ENCODE peak calls at places on chromosomes 13 and 19, in seven cellular contexts. U is neural progenitor cell, K is transverse colon, Z is A673, D is choroid plexus epithelial cell, A is right atrium auricular region, O is lower lobe of right lung. Q is an unnamed sample.
A peak's percentile ranks its signal among the peaks of the same experiment; 100 is the strongest.

GRCh38 chr19:49119411-49120324 is at the start of gene PPFIA3:
- DNase-seq in D (peak; percentile 69), O (peak; percentile 75), A (peak; percentile 71), U (peak; percentile 93), K (peak; percentile 65), Z (peak; percentile 42), Q (peak; percentile 55)

GRCh38 chr19:54271106-54271505 is 9.8 kb downstream of the LILRB2 start:
- DNase-seq in O (peak; percentile 62), D (no peak), Z (no peak), K (peak; percentile 27), U (no peak), A (peak; percentile 64), Q (no peak)

GRCh38 chr13:90824027-90824426 is 523.5 kb upstream of the MIR17HG start:
- DNase-seq in K (no peak), Z (no peak), O (no peak), U (no peak), D (no peak), A (no peak), Q (no peak)

GRCh38 chr13:72839831-72840426 is 58.0 kb downstream of the PIBF1 start:
- DNase-seq in O (no peak), U (peak; percentile 63), Z (peak; percentile 43), A (no peak), D (peak; percentile 69), K (peak; percentile 79), Q (peak; percentile 80)

GRCh38 chr13:77386880-77387606 is 60.1 kb upstream of the MYCBP2 start:
- DNase-seq in U (no peak), K (no peak), A (no peak), Z (no peak), D (peak; percentile 64), O (no peak), Q (peak; percentile 57)

GRCh38 chr13:31114641-31115040 is 47.1 kb downstream of the HSPH1 start:
- DNase-seq in O (no peak), D (no peak), U (no peak), A (no peak), Z (no peak), K (no peak), Q (no peak)

GRCh38 chr19:35267818-35268545 is 780 bp upstream of the USF2 start:
- DNase-seq in U (peak; percentile 89), O (peak; percentile 88), K (peak; percentile 81), D (peak; percentile 68), Z (peak; percentile 84), A (peak; percentile 70), Q (peak; percentile 67)

GRCh38 chr13:49443689-49444516 is at the start of the genes CAB39L and SETDB2:
- DNase-seq in D (peak; percentile 100), U (peak; percentile 99), A (peak; percentile 99), K (peak; percentile 99), O (peak; percentile 100), Z (peak; percentile 99), Q (peak; percentile 99)

GRCh38 chr19:13823256-13823655 is 28.0 kb downstream of the ZSWIM4 start:
- DNase-seq in Z (no peak), A (no peak), D (no peak), K (no peak), O (no peak), U (no peak), Q (no peak)

GRCh38 chr19:45406165-45406956 is at the start of gene POLR1G:
- DNase-seq in O (peak; percentile 82), Z (peak; percentile 92), D (peak; percentile 88), U (peak; percentile 88), K (peak; percentile 84), A (peak; percentile 79), Q (peak; percentile 94)

GRCh38 chr19:35085947-35086346 is 29.7 kb upstream of the FXYD3 start:
- DNase-seq in D (no peak), U (no peak), O (no peak), A (no peak), K (no peak), Z (no peak), Q (no peak)

GRCh38 chr13:72561791-72562190 is 165.6 kb downstream of the MZT1 start:
- DNase-seq in A (no peak), K (no peak), D (no peak), Z (no peak), O (no peak), U (no peak), Q (no peak)

GRCh38 chr19:7293795-7294570 is at the start of gene INSR:
- DNase-seq in D (peak; percentile 91), K (peak; percentile 93), O (peak; percentile 90), U (peak; percentile 93), A (peak; percentile 81), Z (peak; percentile 93), Q (peak; percentile 91)

GRCh38 chr13:42728507-42729180 is 52.7 kb upstream of the FAM216B start:
- DNase-seq in U (no peak), Z (no peak), K (no peak), D (peak; percentile 92), O (no peak), A (no peak), Q (peak; percentile 70)

GRCh38 chr19:1823539-1824251 is 11.6 kb upstream of the ATP8B3 start:
- DNase-seq in A (no peak), D (no peak), Z (no peak), K (no peak), U (no peak), O (no peak), Q (no peak)

GRCh38 chr13:87274209-87274819 is 396.9 kb upstream of the SLITRK5 start:
- DNase-seq in D (peak; percentile 80), A (no peak), K (peak; percentile 17), Z (peak; percentile 60), O (no peak), U (peak; percentile 78), Q (peak; percentile 79)

GRCh38 chr13:110070511-110071120 is 236.3 kb downstream of the COL4A1 start:
- DNase-seq in O (no peak), Z (no peak), A (no peak), K (no peak), D (peak; percentile 90), U (no peak), Q (peak; percentile 78)

GRCh38 chr13:81318231-81319019 is 977.5 kb upstream of the SPRY2 start:
- DNase-seq in Z (no peak), A (no peak), K (no peak), O (no peak), D (no peak), U (no peak), Q (no peak)

GRCh38 chr13:51588406-51588949 is 4.2 kb downstream of the WDFY2 start:
- DNase-seq in Z (no peak), O (no peak), K (no peak), U (peak; percentile 8), D (no peak), A (no peak), Q (no peak)

GRCh38 chr13:51589793-51590192 is 5.5 kb downstream of the WDFY2 start:
- DNase-seq in K (no peak), U (no peak), A (no peak), Z (no peak), O (no peak), D (no peak), Q (no peak)

GRCh38 chr13:51594432-51594831 is 10.2 kb downstream of the WDFY2 start:
- DNase-seq in O (no peak), Z (no peak), U (no peak), A (no peak), D (no peak), K (no peak), Q (no peak)

GRCh38 chr13:51590231-51590630 is 6.0 kb downstream of the WDFY2 start:
- DNase-seq in A (no peak), U (no peak), Z (no peak), O (no peak), K (no peak), D (no peak), Q (no peak)

DNA sequence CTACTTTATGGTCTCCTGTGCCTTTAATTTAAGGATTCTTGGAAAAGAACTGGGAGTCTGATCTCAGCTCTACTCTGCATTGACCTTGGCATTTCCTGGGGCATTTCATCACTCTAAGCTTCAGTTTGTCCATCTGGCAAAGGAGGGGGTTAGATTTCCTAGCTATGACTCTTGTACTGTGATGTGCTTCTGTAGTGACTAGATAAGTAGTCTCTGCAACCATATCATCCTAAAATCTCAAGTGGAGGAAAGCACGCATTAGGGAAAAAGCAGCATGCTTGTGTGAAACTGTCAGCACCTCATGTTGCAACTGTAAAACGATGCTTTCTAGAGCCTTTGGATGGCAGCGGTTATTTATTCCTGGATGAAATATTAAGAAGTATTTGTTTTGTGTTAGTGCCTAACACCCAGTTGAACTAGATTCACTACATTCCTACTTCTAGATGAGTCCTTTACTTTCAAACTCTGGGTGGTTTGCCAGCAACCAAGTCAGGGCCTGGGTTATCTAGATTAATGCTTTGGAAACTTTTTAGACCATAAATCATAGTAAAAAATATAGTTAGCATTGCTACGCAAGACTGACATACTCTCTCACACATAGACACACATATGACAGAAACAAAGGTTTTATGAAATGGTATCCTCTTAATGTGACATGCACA is 6.8 kb downstream of the WDFY2 start:
- DNase-seq in A (no peak), U (no peak), Z (peak; percentile 70), K (no peak), D (peak; percentile 92), O (no peak), Q (peak; percentile 91)
- TF ChIP-seq CTCF in A (no peak), U (no peak), Z (no peak), K (no peak), D (no peak), O (no peak), Q (no peak)

DNA sequence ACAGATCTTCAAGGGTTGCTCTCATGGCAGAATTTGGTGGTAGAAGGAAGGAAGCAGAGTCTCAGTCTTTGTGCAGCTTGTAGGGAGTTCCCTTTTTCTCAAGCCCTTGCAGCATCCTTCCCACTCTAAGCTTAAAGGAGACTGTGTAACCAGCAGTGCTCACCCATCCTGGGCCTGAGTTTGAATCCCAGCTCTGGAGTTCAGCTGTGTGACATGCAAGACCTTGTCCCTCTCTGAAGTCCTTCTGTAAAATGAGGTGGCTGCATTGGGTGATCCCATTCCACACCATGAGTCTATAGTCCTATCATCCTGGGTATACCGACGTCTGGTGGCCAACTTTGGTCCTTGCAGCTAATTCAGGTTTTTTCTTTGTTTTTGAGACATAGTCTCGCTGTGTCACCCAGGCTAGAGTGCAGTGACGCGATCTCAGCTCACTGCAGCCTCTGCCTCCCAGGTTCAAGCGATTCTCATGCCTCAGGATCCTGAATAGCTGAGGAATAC is 9.8 kb downstream of the SIGLEC10 start:
- DNase-seq in A (no peak), K (peak; percentile 37), D (peak; percentile 54), O (no peak), Z (no peak), U (peak; percentile 68), Q (peak; percentile 26)
- TF ChIP-seq CTCF in A (no peak), K (peak; percentile 51), D (peak; percentile 68), O (peak; percentile 36), Z (peak; percentile 46), U (peak; percentile 63), Q (no peak)

GRCh38 chr19:31314849-31315620 is 34.2 kb downstream of the TSHZ3 start:
- DNase-seq in O (no peak), U (peak; percentile 56), A (no peak), Z (no peak), K (no peak), D (peak; percentile 34), Q (no peak)
- TF ChIP-seq CTCF in O (no peak), U (peak; percentile 53), A (no peak), Z (no peak), K (no peak), D (peak; percentile 63), Q (no peak)

DNA sequence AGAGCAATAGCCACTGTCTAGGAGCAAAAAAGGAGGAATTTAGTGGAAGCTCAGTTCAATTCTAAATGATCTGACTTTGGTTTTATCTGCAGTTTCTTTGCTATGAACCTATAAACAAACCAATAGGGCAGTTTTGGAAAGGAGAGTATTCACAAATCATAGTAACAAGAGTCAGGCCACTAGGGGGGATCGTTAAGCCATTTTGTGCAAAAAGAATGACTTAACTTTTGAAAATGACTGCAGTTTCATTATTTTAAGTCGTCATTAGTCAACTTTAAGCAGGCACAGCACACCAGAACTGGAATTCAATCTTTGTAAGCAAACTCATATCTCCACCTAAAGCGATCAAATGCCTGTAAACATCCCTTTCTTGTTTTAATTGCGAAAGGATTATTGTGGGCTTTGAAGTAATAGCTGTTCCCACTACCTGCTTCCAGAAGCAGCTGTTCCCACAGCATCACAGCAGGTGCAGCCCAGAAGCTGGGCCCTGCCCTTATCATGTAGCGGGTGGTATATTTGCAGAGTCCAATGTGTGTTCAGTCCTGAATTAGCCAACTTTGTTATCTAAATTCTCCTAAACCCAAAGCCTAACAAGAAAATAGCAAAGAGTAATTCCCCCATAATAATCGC is 51.5 kb downstream of the SOX21 start:
- DNase-seq in K (no peak), O (no peak), Z (peak; percentile 51), U (peak; percentile 47), D (peak; percentile 54), A (no peak), Q (peak; percentile 24)
- TF ChIP-seq CTCF in K (no peak), O (no peak), Z (peak; percentile 54), U (peak; percentile 52), D (peak; percentile 52), A (no peak), Q (peak; percentile 15)

Q was measured in MCF 10A.